ENCODE peak calls at places on chromosomes 2 and 18, in four cellular contexts. M is foreskin keratinocyte, R is spleen, Y is fibroblast of lung. F is an unnamed sample.
A peak's percentile ranks its signal among the peaks of the same experiment; 100 is the strongest.

GRCh38 chr2:20633794-20634259 is 17.1 kb downstream of the HS1BP3 start:
- DNase-seq in M (no peak), R (no peak), Y (no peak), F (no peak)

GRCh38 chr2:160646684-160647444 is 153.3 kb upstream of the RBMS1 start:
- DNase-seq in M (peak; percentile 91), R (no peak), Y (no peak), F (no peak)

GRCh38 chr2:189555243-189555642 is 25.3 kb downstream of the SLC40A1 start:
- DNase-seq in M (peak; percentile 52), R (no peak), Y (no peak), F (no peak)

GRCh38 chr2:208363485-208363884 is 43.1 kb upstream of the PTH2R start:
- DNase-seq in M (peak; percentile 79), R (no peak), Y (peak; percentile 68), F (no peak)

GRCh38 chr18:80109676-80110078 is 615 bp downstream of the ADNP2 start:
- DNase-seq in M (peak; percentile 29), R (peak; percentile 83), Y (peak; percentile 39), F (peak; percentile 67)

GRCh38 chr2:146986161-146986560 is 858.7 kb upstream of the ACVR2A start:
- DNase-seq in M (peak; percentile 93), R (no peak), Y (peak; percentile 36), F (no peak)

GRCh38 chr18:22604390-22604985 is 186.8 kb upstream of the CTAGE1 start:
- DNase-seq in M (no peak), R (no peak), Y (peak; percentile 19), F (no peak)

GRCh38 chr2:73103018-73103542 is 9.7 kb downstream of the RAB11FIP5 start:
- DNase-seq in M (no peak), R (no peak), Y (no peak), F (no peak)

GRCh38 chr2:11729362-11730212 is 16.8 kb upstream of the LPIN1 start:
- DNase-seq in M (no peak), R (no peak), Y (no peak), F (no peak)

GRCh38 chr2:26846881-26847662 is 860 bp upstream of the DPYSL5 start:
- DNase-seq in M (no peak), R (no peak), Y (no peak), F (peak; percentile 21)

GRCh38 chr2:206798009-206798408 is 32.6 kb downstream of the FASTKD2 start:
- DNase-seq in M (no peak), R (no peak), Y (no peak), F (no peak)

GRCh38 chr2:68831688-68832087 is 39.5 kb downstream of the BMP10 start:
- DNase-seq in M (no peak), R (no peak), Y (peak; percentile 66), F (no peak)

GRCh38 chr2:6845312-6845711 is 20.4 kb downstream of the CMPK2 start:
- DNase-seq in M (no peak), R (no peak), Y (peak; percentile 37), F (no peak)

GRCh38 chr2:128365217-128365905 is 46.7 kb upstream of the HS6ST1 start:
- DNase-seq in M (no peak), R (no peak), Y (no peak), F (no peak)

GRCh38 chr18:37332764-37333420 is 232.7 kb downstream of the CELF4 start:
- DNase-seq in M (no peak), R (no peak), Y (no peak), F (no peak)

GRCh38 chr2:210502997-210503621 is 26.6 kb upstream of the LANCL1 start:
- DNase-seq in M (peak; percentile 30), R (peak; percentile 59), Y (peak; percentile 64), F (peak; percentile 32)

GRCh38 chr2:113117594-113118262 is 9.7 kb upstream of the IL1RN start:
- DNase-seq in M (peak; percentile 99), R (no peak), Y (peak; percentile 73), F (no peak)

GRCh38 chr2:26033270-26033768 is 565 bp upstream of the RAB10 start:
- DNase-seq in M (peak; percentile 86), R (no peak), Y (peak; percentile 84), F (peak; percentile 63)

GRCh38 chr2:190804182-190804795 is 76.3 kb upstream of the GLS start:
- DNase-seq in M (no peak), R (no peak), Y (peak; percentile 56), F (no peak)

GRCh38 chr2:25323042-25323514 is 18.6 kb downstream of the DNMT3A start:
- DNase-seq in M (no peak), R (no peak), Y (no peak), F (no peak)

GRCh38 chr2:137708311-137708710 is 256.0 kb upstream of the HNMT start:
- DNase-seq in M (no peak), R (no peak), Y (no peak), F (no peak)

GRCh38 chr2:95346738-95347671 is 49.9 kb downstream of the KCNIP3 start:
- DNase-seq in M (no peak), R (peak; percentile 76), Y (peak; percentile 18), F (peak; percentile 66)

GRCh38 chr2:175062787-175063585 is 57.8 kb upstream of the CHN1 start:
- DNase-seq in M (peak; percentile 35), R (no peak), Y (no peak), F (no peak)

GRCh38 chr2:144705328-144706245 is 185.7 kb upstream of the ZEB2 start:
- DNase-seq in M (no peak), R (no peak), Y (peak; percentile 61), F (no peak)

GRCh38 chr2:109282865-109283264 is 153.9 kb downstream of the SH3RF3 start:
- DNase-seq in M (no peak), R (no peak), Y (no peak), F (no peak)
- TF ChIP-seq CTCF in M (no peak), R (no peak), Y (no peak), F (no peak)

DNA sequence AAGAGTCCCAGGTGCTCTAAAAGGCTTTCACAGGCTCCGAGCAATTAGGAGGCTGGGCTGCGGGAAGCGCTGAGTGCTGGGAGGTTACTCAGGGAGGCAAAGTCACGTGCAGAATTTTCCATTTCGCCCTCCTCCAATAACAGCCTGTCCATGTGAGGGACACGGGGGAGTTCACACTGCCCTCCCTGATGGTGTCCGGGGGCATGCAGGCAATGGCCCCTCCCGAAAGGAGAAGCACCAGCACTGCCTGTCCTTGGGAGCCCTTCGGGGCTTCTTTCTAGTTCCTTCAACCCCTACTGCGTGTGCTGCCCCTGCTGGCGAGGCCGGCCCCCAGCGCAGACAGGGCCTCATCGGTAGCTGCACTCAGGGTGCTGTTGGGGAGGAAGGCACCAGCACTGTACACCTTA is 63.1 kb upstream of the HPCAL1 start:
- DNase-seq in M (no peak), R (peak; percentile 58), Y (no peak), F (peak; percentile 24)
- TF ChIP-seq CTCF in M (peak; percentile 13), R (no peak), Y (no peak), F (peak; percentile 34)

DNA sequence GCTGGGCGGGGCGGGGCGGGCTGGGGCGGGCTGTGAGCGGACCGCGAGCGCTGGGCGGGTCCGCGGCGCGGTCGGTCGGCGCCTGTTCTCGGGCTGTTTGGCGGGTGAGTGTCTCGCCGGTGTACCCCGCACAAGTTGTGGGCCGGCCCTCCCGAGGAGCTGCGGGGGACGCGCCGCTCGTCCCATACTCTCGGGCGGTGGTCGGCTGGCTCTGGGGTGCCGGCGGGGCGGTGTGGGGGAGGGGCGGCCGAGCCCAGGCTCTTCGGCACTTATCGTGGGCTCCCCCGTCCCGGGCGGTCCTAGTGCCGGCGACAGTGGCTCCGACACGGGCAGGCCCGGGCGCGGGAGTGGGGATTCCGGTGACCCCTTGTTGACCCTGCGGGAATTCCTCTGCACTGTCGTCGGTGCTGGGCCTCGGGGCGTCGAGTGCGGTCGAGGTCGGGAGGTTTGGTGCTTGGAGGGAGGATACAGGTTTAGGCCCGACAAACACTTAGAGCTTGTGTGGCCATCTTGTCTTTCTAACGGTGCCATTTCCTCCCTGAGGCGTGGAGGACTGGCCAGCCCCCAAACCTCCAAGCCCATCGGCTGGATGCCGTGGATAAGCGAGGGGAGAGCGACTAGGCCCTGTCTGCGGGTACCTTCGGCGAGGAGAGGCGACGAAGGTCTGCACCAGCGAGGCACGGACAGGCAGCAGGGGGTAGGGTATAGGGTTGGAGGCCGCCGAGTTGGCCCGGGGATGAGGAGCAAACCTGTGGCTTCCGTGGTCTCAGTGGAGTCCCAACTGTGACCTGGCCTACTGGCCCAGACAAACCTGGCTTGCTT is at the start of gene SEPTIN2:
- DNase-seq in M (peak; percentile 70), R (peak; percentile 98), Y (peak; percentile 63), F (no peak)
- TF ChIP-seq CTCF in M (no peak), R (no peak), Y (no peak), F (no peak)

GRCh38 chr2:46012618-46013240 is 284.5 kb upstream of the EPAS1 start:
- DNase-seq in M (peak; percentile 26), R (no peak), Y (no peak), F (no peak)

GRCh38 chr2:46009315-46009714 is 287.9 kb upstream of the EPAS1 start:
- DNase-seq in M (no peak), R (no peak), Y (no peak), F (no peak)

GRCh38 chr2:46010223-46010924 is 286.8 kb upstream of the EPAS1 start:
- DNase-seq in M (no peak), R (no peak), Y (peak; percentile 35), F (no peak)

GRCh38 chr2:46009772-46010171 is 287.4 kb upstream of the EPAS1 start:
- DNase-seq in M (no peak), R (no peak), Y (peak; percentile 86), F (no peak)

GRCh38 chr2:46010925-46011490 is 286.2 kb upstream of the EPAS1 start:
- DNase-seq in M (peak; percentile 75), R (no peak), Y (peak; percentile 77), F (no peak)
- TF ChIP-seq CTCF in M (peak; percentile 88), R (no peak), Y (peak; percentile 36), F (peak; percentile 63)

GRCh38 chr2:224611938-224612337 is 26.8 kb upstream of the CUL3 start:
- DNase-seq in M (no peak), R (no peak), Y (no peak), F (no peak)
- TF ChIP-seq CTCF in M (peak; percentile 41), R (no peak), Y (no peak), F (no peak)

GRCh38 chr2:44560352-44560751 is 198.6 kb downstream of the CAMKMT start:
- DNase-seq in M (no peak), R (no peak), Y (no peak), F (no peak)
- TF ChIP-seq CTCF in M (peak; percentile 71), R (no peak), Y (no peak), F (no peak)

GRCh38 chr2:31428001-31428418 is 13.5 kb upstream of the XDH start:
- DNase-seq in M (no peak), R (no peak), Y (no peak), F (no peak)
- TF ChIP-seq CTCF in M (peak; percentile 61), R (no peak), Y (no peak), F (no peak)

F was measured in nephron progenitor cell.